ENCODE peak calls at places on chromosome 11, in seven cellular contexts. C is hypothalamus, U is suprapubic skin, P is pons, E is kidney, H is activated T-cell treated with anti-CD3 and anti-CD28 coated beads for 48 hours, Y is HuH-7.5. G is an unnamed sample.

GRCh38 chr11:114208371-114208770 is 87.8 kb upstream of the NNMT start:
- DNase-seq in U (no peak), E (no peak), Y (no peak), H (no peak), C (no peak), P (no peak), G (no peak)

GRCh38 chr11:747176-748006 is at the start of gene TALDO1:
- DNase-seq in C (peak; percentile 90), Y (peak; percentile 84), H (peak; percentile 91), U (peak; percentile 95), E (peak; percentile 97), P (peak; percentile 77), G (peak; percentile 94)

GRCh38 chr11:65298131-65298535 is 16.5 kb upstream of the CDC42EP2 start:
- DNase-seq in U (peak; percentile 92), E (peak; percentile 95), C (no peak), H (no peak), Y (no peak), P (peak; percentile 75), G (peak; percentile 93)

GRCh38 chr11:72789493-72790131 is 4.2 kb downstream of the STARD10 start:
- DNase-seq in C (no peak), E (no peak), H (no peak), U (no peak), P (no peak), Y (no peak), G (no peak)

GRCh38 chr11:72777755-72778278 is 16.0 kb downstream of the STARD10 start:
- DNase-seq in U (no peak), Y (peak; percentile 66), H (no peak), E (no peak), C (no peak), P (no peak), G (no peak)

GRCh38 chr11:10709299-10710086 is 15.9 kb upstream of the IRAG1 start:
- DNase-seq in H (no peak), E (no peak), C (no peak), U (no peak), Y (no peak), P (no peak), G (no peak)

GRCh38 chr11:34251640-34251980 is 106.2 kb downstream of the ABTB2 start:
- DNase-seq in E (no peak), Y (no peak), P (no peak), C (no peak), U (no peak), H (no peak), G (no peak)

GRCh38 chr11:1335264-1335810 is 25.9 kb upstream of the TOLLIP start:
- DNase-seq in U (no peak), H (no peak), C (no peak), P (no peak), Y (no peak), E (no peak), G (no peak)

GRCh38 chr11:125903753-125904659 is at the start of gene DDX25:
- DNase-seq in H (peak; percentile 17), Y (no peak), U (no peak), E (no peak), C (peak; percentile 67), P (peak; percentile 35), G (no peak)

GRCh38 chr11:849951-850776 is 7.5 kb downstream of the TSPAN4 start:
- DNase-seq in H (no peak), E (no peak), P (no peak), Y (no peak), U (no peak), C (no peak), G (no peak)

GRCh38 chr11:16843307-16843706 is 104.9 kb downstream of the C11orf58 start:
- DNase-seq in U (no peak), Y (no peak), C (no peak), E (no peak), H (no peak), P (no peak), G (no peak)

GRCh38 chr11:100748153-100748552 is 61.1 kb downstream of the ARHGAP42 start:
- DNase-seq in U (no peak), C (no peak), H (no peak), P (no peak), E (no peak), Y (no peak), G (no peak)

GRCh38 chr11:79039122-79039521 is 401.7 kb downstream of the TENM4 start:
- DNase-seq in Y (no peak), C (no peak), U (no peak), P (no peak), H (no peak), E (no peak), G (no peak)

GRCh38 chr11:104772806-104773241 is 125.4 kb downstream of the CASP12 start:
- DNase-seq in H (no peak), E (no peak), U (no peak), P (no peak), C (no peak), Y (no peak), G (no peak)